ENCODE peak calls at places on chromosomes 11 and 22, in seven cellular contexts. I is fibroblast of mammary gland; N is MCF 10A; Z is thoracic aorta; P is activated CD4-positive, alpha-beta T cell treated with anti-CD3 and anti-CD28 coated beads for 4 hours; V is heart right ventricle; J is germinal center. Q is an unnamed sample.

GRCh38 chr22:47437110-47437509 is 674.7 kb downstream of the TBC1D22A start:
- DNase-seq in I (no peak), N (no peak), Z (no peak), P (no peak), V (no peak), J (no peak), Q (no peak)

GRCh38 chr11:126198648-126199047 is 12.8 kb downstream of the RPUSD4 start:
- DNase-seq in I (no peak), N (no peak), Z (no peak), P (no peak), V (no peak), J (no peak), Q (no peak)

GRCh38 chr11:123386746-123387510 is 43.1 kb upstream of the GRAMD1B start:
- DNase-seq in I (no peak), N (no peak), Z (no peak), P (no peak), V (no peak), J (no peak), Q (no peak)

GRCh38 chr11:102802341-102802740 is 4.4 kb upstream of the MMP1 start:
- DNase-seq in I (peak), N (peak), Z (no peak), P (no peak), V (no peak), J (no peak), Q (no peak)

GRCh38 chr22:46961591-46962290 is 199.3 kb downstream of the TBC1D22A start:
- DNase-seq in I (no peak), N (no peak), Z (no peak), P (no peak), V (no peak), J (no peak), Q (no peak)

GRCh38 chr22:49660794-49661781 is 166.6 kb downstream of the BRD1 start:
- DNase-seq in I (no peak), N (no peak), Z (no peak), P (peak), V (no peak), J (peak), Q (no peak)

GRCh38 chr11:120168960-120169681 is 31.2 kb upstream of the TRIM29 start:
- DNase-seq in I (peak), N (peak), Z (no peak), P (peak), V (peak), J (peak), Q (no peak)

GRCh38 chr11:62574363-62575057 is 819 bp upstream of the EEF1G start:
- DNase-seq in I (no peak), N (no peak), Z (no peak), P (no peak), V (peak), J (peak), Q (no peak)

GRCh38 chr22:26658671-26659478 is 1.5 kb downstream of the MIAT start:
- DNase-seq in I (peak), N (peak), Z (peak), P (peak), V (no peak), J (peak), Q (no peak)

Q was measured in cerebellar nuclear complex.